ENCODE peak calls at places on chromosomes 11 and 22, in seven cellular contexts. T, I, V, K, F, O and L are unnamed samples.
A peak's percentile ranks its signal among the peaks of the same experiment; 100 is the strongest.

GRCh38 chr11:128695539-128696221 is 1.8 kb downstream of the FLI1 start:
- DNase-seq in O (no peak), F (no peak), I (peak; percentile 19), K (no peak), V (peak; percentile 62), T (no peak), L (no peak)

GRCh38 chr11:63931876-63932275 is 6.9 kb upstream of the NAA40 start:
- DNase-seq in I (no peak), F (no peak), O (no peak), V (no peak), T (no peak), K (no peak), L (no peak)

GRCh38 chr11:9316334-9316733 is 1.9 kb upstream of the TMEM41B start:
- DNase-seq in K (no peak), T (no peak), I (no peak), V (no peak), F (no peak), O (no peak), L (no peak)

GRCh38 chr11:128852327-128853023 is 14.6 kb downstream of the KCNJ1 start:
- DNase-seq in V (no peak), O (no peak), I (no peak), F (no peak), T (no peak), K (no peak), L (peak; percentile 22)

GRCh38 chr11:113532697-113533424 is 57.7 kb upstream of the DRD2 start:
- DNase-seq in O (peak; percentile 44), I (peak; percentile 87), V (peak; percentile 75), T (peak; percentile 77), K (peak; percentile 72), F (peak; percentile 71), L (peak; percentile 78)

GRCh38 chr11:64355078-64355940 is 3.7 kb upstream of the RPS6KA4 start:
- DNase-seq in K (no peak), I (peak; percentile 85), F (peak; percentile 77), O (peak; percentile 77), T (peak; percentile 90), V (peak; percentile 88), L (peak; percentile 92)

GRCh38 chr22:37126383-37126782 is 16.9 kb upstream of the TMPRSS6 start:
- DNase-seq in F (no peak), V (no peak), K (no peak), T (peak; percentile 74), O (no peak), I (peak; percentile 53), L (peak; percentile 61)

GRCh38 chr11:35210886-35211546 is 72.0 kb downstream of the CD44 start:
- DNase-seq in O (no peak), F (no peak), K (no peak), V (no peak), T (no peak), I (no peak), L (no peak)

GRCh38 chr22:26845016-26845728 is 187.8 kb downstream of the MIAT start:
- DNase-seq in I (peak; percentile 83), K (no peak), T (no peak), V (peak; percentile 13), O (no peak), F (no peak), L (no peak)

GRCh38 chr11:59556883-59557205 is 45.5 kb downstream of the OR4D9 start:
- DNase-seq in F (no peak), I (no peak), T (peak; percentile 40), K (no peak), O (no peak), V (peak; percentile 85), L (no peak)

GRCh38 chr11:111761056-111761455 is 5.1 kb downstream of the PPP2R1B start:
- DNase-seq in O (no peak), V (no peak), I (no peak), K (no peak), T (no peak), F (no peak), L (no peak)

GRCh38 chr11:83195176-83195531 is 1.6 kb downstream of the ANKRD42 start:
- DNase-seq in V (peak; percentile 41), O (no peak), T (no peak), K (no peak), F (peak; percentile 1), I (no peak), L (peak; percentile 46)

GRCh38 chr11:128324531-128325141 is 262.7 kb downstream of the ETS1 start:
- DNase-seq in T (no peak), K (no peak), I (peak; percentile 47), F (no peak), O (no peak), V (no peak), L (no peak)

GRCh38 chr11:64826062-64826461 is 15.7 kb upstream of the MEN1 start:
- DNase-seq in V (no peak), F (no peak), K (no peak), O (no peak), I (no peak), T (no peak), L (no peak)

GRCh38 chr11:134987223-134987768 is 575.3 kb upstream of the B3GAT1 start:
- DNase-seq in T (no peak), I (no peak), O (no peak), K (no peak), V (no peak), F (no peak), L (no peak)

GRCh38 chr11:10898763-10899541 is 41.1 kb upstream of the ZBED5 start:
- DNase-seq in I (no peak), T (no peak), F (no peak), K (no peak), V (no peak), O (no peak), L (no peak)

GRCh38 chr11:64053699-64054098 is 18.0 kb downstream of the FLRT1 start:
- DNase-seq in V (peak; percentile 30), O (peak; percentile 65), I (no peak), F (peak; percentile 2), K (no peak), T (peak; percentile 87), L (peak; percentile 94)

GRCh38 chr11:762421-763072 is 14.7 kb downstream of the GATD1 start:
- DNase-seq in K (no peak), V (peak; percentile 75), T (peak; percentile 70), F (peak; percentile 74), O (no peak), I (peak; percentile 61), L (peak; percentile 48)

GRCh38 chr11:74321487-74322188 is 10.2 kb upstream of the P4HA3 start:
- DNase-seq in I (peak; percentile 62), K (no peak), T (no peak), O (no peak), V (no peak), F (peak; percentile 65), L (peak; percentile 46)

GRCh38 chr22:30947163-30947820 is 21.3 kb downstream of the MORC2 start:
- DNase-seq in V (no peak), O (no peak), K (peak; percentile 62), I (peak; percentile 26), T (no peak), F (no peak), L (peak; percentile 33)

GRCh38 chr11:21174781-21175180 is 505.4 kb downstream of the NELL1 start:
- DNase-seq in T (no peak), O (no peak), I (no peak), F (no peak), V (no peak), K (no peak), L (no peak)

GRCh38 chr11:20355221-20356219 is 8.0 kb upstream of the HTATIP2 start:
- DNase-seq in F (peak; percentile 58), O (no peak), T (peak; percentile 42), V (peak; percentile 56), I (peak; percentile 70), K (no peak), L (peak; percentile 59)

DNA sequence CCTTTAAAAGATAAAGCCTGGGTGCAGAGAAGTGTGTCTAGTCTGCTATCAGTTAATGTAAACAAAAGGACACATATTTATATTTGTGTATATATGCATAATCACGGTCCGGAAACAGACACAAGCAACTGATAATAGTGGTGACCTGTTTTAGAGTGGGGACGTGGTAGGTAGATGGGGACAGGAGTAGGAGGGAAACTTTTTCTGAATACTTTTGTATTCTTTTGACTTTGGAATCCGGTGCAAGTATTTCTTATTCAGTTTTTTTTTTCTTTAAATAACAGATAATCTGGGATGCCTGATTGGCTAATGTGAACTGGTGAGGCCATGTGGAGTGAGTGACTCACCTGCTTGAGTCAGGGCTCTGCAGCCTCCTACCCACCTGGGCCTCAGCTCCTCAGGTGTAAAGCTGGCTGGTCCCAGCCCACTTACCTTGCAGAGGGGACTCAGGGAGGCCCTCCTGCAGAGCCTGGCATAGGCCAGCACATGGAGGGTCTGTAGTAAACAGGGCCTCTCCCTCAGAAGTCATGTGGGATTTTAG is 15.3 kb downstream of the MICAL2 start:
- DNase-seq in V (peak; percentile 84), F (peak; percentile 65), I (peak; percentile 46), T (no peak), O (no peak), K (no peak), L (no peak)
- H3K4me1 ChIP-seq in V (peaks cover 16% of the 10 kb centered on the region), F (peaks cover 49% of the 10 kb centered on the region), I (peaks cover 15% of the 10 kb centered on the region), T (peaks cover 4% of the 10 kb centered on the region), O (no peaks in the 10 kb centered on the region), K (no peaks in the 10 kb centered on the region), L (no peaks in the 10 kb centered on the region)

GRCh38 chr11:17714870-17715269 is 4.5 kb upstream of the MYOD1 start:
- DNase-seq in I (no peak), V (no peak), O (no peak), F (no peak), T (no peak), K (no peak), L (no peak)
- H2BK120ac ChIP-seq in I (no peak overlapping the region), V (no peak overlapping the region), O (no peak overlapping the region), F (no peak overlapping the region), T (no peak overlapping the region), K (no peak overlapping the region), L (no peak overlapping the region)

GRCh38 chr11:2462092-2462985 is 17.5 kb downstream of the KCNQ1 start:
- DNase-seq in T (no peak), O (no peak), K (no peak), V (no peak), F (no peak), I (no peak), L (no peak)
- H3K4me1 ChIP-seq in T (no peaks in the 10 kb centered on the region), O (no peaks in the 10 kb centered on the region), K (peaks cover 6% of the 10 kb centered on the region), V (no peaks in the 10 kb centered on the region), F (no peaks in the 10 kb centered on the region), I (peaks cover 10% of the 10 kb centered on the region), L (no peaks in the 10 kb centered on the region)

GRCh38 chr11:7936615-7937014 is 4.9 kb downstream of the OR10A3 start:
- DNase-seq in O (no peak), I (no peak), V (no peak), K (no peak), T (no peak), F (no peak), L (no peak)
- H2BK120ac ChIP-seq in O (no peak overlapping the region), I (no peak overlapping the region), V (no peak overlapping the region), K (no peak overlapping the region), T (no peak overlapping the region), F (no peak overlapping the region), L (no peak overlapping the region)

DNA sequence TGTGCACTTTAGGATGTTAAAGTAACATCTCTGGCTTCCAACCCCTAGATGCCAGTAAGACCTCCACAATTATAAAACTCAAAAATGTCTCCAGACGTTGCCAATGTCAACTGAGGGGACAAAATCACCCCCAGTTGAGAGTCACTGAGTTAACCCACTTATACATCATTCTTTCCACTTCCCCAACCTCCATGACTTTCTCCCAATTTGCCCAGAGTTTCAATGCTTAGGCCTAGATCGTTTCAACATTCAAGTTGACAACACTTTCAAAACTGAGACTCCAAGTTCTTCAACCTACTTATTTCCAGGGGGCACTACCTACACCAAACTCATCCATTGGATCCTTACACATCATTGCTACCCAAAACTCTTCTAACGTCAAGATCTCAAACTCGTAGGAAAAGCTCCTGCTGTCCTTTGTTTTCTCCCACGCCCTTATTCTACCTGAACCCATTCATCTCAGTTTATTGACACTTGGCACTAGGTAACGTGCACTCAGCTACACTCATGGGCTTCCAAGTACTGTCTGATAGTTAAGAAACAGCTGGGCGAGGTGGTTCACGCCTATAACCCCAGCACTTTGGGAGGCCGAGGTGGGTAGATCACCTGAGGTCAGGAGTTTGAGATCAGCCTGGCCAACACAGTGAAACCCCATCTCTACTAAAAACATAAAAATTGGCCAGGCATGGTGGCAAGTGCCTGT is 24.5 kb downstream of the RBFOX2 start:
- DNase-seq in V (no peak), I (no peak), T (no peak), K (no peak), F (no peak), O (no peak), L (no peak)
- H3K4me1 ChIP-seq in V (peaks cover 3% of the 10 kb centered on the region), I (no peaks in the 10 kb centered on the region), T (no peaks in the 10 kb centered on the region), K (peaks cover 3% of the 10 kb centered on the region), F (peaks cover 10% of the 10 kb centered on the region), O (no peaks in the 10 kb centered on the region), L (no peaks in the 10 kb centered on the region)